ENCODE peak calls at places on chromosomes 4 and X, in six cellular contexts. X, U, M, S, J and A are unnamed samples.

GRCh38 chr4:84258905-84259830 is 239.9 kb downstream of the NKX6-1 start:
- DNase-seq in S (no peak), M (no peak), X (no peak), J (peak; percentile 19), U (peak; percentile 21), A (peak; percentile 7)

GRCh38 chr4:5399790-5400421 is 308.5 kb downstream of the EVC2 start:
- DNase-seq in X (peak; percentile 55), U (no peak), J (peak; percentile 40), S (no peak), M (no peak), A (no peak)

GRCh38 chrX:118973389-118974087 is 880 bp upstream of the LONRF3 start:
- DNase-seq in M (peak; percentile 18), X (peak; percentile 9), U (no peak), S (no peak), J (no peak), A (no peak)

GRCh38 chr4:149264093-149264733 is 551.4 kb downstream of the IQCM start:
- DNase-seq in J (peak; percentile 74), X (peak; percentile 15), U (peak; percentile 39), S (peak; percentile 1), M (peak; percentile 30), A (peak; percentile 30)

GRCh38 chrX:64204252-64204651 is 1.3 kb downstream of the AMER1 start:
- DNase-seq in M (peak; percentile 16), J (peak; percentile 8), X (peak; percentile 19), U (no peak), S (no peak), A (no peak)

GRCh38 chrX:1248381-1249061 is 20.1 kb upstream of the CSF2RA start:
- DNase-seq in X (peak; percentile 70), U (no peak), S (peak; percentile 41), J (no peak), M (no peak), A (no peak)

GRCh38 chrX:48540015-48540350 is 469 bp downstream of the TBC1D25 start:
- DNase-seq in J (peak; percentile 28), S (peak; percentile 61), U (peak; percentile 62), M (peak; percentile 61), X (no peak), A (peak; percentile 46)

GRCh38 chrX:137432609-137433008 is 133.3 kb upstream of the ZIC3 start:
- DNase-seq in X (peak; percentile 34), S (peak; percentile 65), U (no peak), J (no peak), M (no peak), A (no peak)

GRCh38 chr4:83782591-83782990 is 246.7 kb downstream of the GPAT3 start:
- DNase-seq in U (no peak), X (no peak), S (no peak), M (no peak), J (no peak), A (no peak)

GRCh38 chr4:181595711-181596110 is 647.5 kb upstream of the TENM3 start:
- DNase-seq in J (no peak), S (no peak), M (no peak), X (peak; percentile 15), U (no peak), A (no peak)

GRCh38 chrX:154658957-154659356 is 5.6 kb upstream of the CTAG2 start:
- DNase-seq in J (no peak), U (no peak), M (no peak), X (no peak), S (no peak), A (no peak)

GRCh38 chr4:84578540-84579409 is 4.2 kb upstream of the CDS1 start:
- DNase-seq in S (no peak), X (peak; percentile 13), M (peak; percentile 20), J (peak; percentile 75), U (peak; percentile 55), A (peak; percentile 39)

GRCh38 chr4:180449395-180449956 is 1793.7 kb upstream of the TENM3 start:
- DNase-seq in U (peak; percentile 54), M (no peak), J (peak; percentile 44), X (peak; percentile 51), S (no peak), A (peak; percentile 53)
- TF ChIP-seq CTCF in U (peak; percentile 94), M (no peak), J (no peak), X (peak; percentile 59), S (peak; percentile 53), A (peak; percentile 33)

GRCh38 chr4:78520808-78521226 is 30.8 kb upstream of the ANXA3 start:
- DNase-seq in S (no peak), X (no peak), U (no peak), J (no peak), M (no peak), A (no peak)

GRCh38 chr4:78519962-78520361 is 31.6 kb upstream of the ANXA3 start:
- DNase-seq in J (no peak), X (no peak), S (no peak), U (no peak), M (no peak), A (no peak)

GRCh38 chr4:78518551-78518950 is 33.0 kb upstream of the ANXA3 start:
- DNase-seq in X (no peak), J (no peak), S (no peak), M (no peak), U (no peak), A (no peak)

GRCh38 chr4:78513411-78513975 is 38.1 kb upstream of the ANXA3 start:
- DNase-seq in U (no peak), J (no peak), S (no peak), X (no peak), M (no peak), A (no peak)

GRCh38 chr4:78517050-78517652 is 34.4 kb upstream of the ANXA3 start:
- DNase-seq in M (no peak), J (peak; percentile 62), U (peak; percentile 17), S (no peak), X (no peak), A (no peak)
- TF ChIP-seq CTCF in M (peak; percentile 46), J (peak; percentile 61), U (peak; percentile 70), S (peak; percentile 21), X (peak; percentile 59), A (peak; percentile 24)

GRCh38 chrX:104370089-104370488 is 115.4 kb upstream of the ESX1 start:
- DNase-seq in J (no peak), X (no peak), M (no peak), U (peak; percentile 63), S (no peak), A (peak; percentile 58)
- TF ChIP-seq CTCF in J (no peak), X (no peak), M (no peak), U (peak; percentile 48), S (no peak), A (no peak)

GRCh38 chrX:13778916-13779315 is 38.0 kb downstream of the GPM6B start:
- DNase-seq in X (no peak), M (no peak), U (peak; percentile 11), S (no peak), J (peak; percentile 49), A (no peak)
- TF ChIP-seq CTCF in X (no peak), M (no peak), U (no peak), S (no peak), J (no peak), A (no peak)

DNA sequence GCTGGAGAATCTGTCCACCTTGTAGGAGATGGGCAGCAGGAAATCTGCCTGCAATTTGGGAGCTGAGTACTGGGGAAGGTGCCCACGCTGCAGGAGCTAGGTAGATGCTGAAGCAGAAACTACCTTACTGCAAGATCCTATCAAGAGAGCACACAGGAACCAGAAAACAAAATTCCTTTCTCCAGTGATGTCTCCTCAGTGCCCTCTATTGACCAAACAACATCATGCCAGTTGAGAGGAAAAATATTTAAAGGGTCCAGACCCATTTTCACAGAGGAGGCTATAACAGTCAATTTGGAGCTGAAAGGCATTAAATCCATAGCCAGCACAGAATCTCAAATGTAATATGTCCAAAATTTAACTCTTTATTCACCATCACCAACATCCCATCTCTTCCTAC is 406.8 kb downstream of the SLITRK2 start:
- DNase-seq in X (no peak), U (no peak), S (no peak), M (no peak), J (no peak), A (no peak)
- TF ChIP-seq CTCF in X (peak; percentile 27), U (peak; percentile 26), S (peak; percentile 40), M (no peak), J (no peak), A (no peak)